ENCODE peak calls at places on chromosomes 11 and 22, in six cellular contexts. One of them, this sample, is unnamed. For H3K4me1, the result is how much of the 10 kb centered on the place peaks cover.

GRCh38 chr11:97739892-97740782 is 1280.6 kb upstream of the CNTN5 start:
- DNase-seq in keratinocyte: no peak
- DNase-seq in gastrocnemius medialis: no peak
- DNase-seq in tibial artery: no peak
- DNase-seq in CD8-positive, alpha-beta memory T cell: no peak
- DNase-seq in endodermal cell: no peak
- DNase-seq in this sample: no peak

GRCh38 chr11:65159005-65159404 is 11.0 kb upstream of the SPDYC start:
- DNase-seq in keratinocyte: no peak
- DNase-seq in CD8-positive, alpha-beta memory T cell: no peak
- DNase-seq in endodermal cell: no peak
- DNase-seq in tibial artery: no peak
- DNase-seq in gastrocnemius medialis: no peak
- DNase-seq in this sample: no peak

GRCh38 chr22:26124991-26125725 is 44.1 kb upstream of the SEZ6L start:
- DNase-seq in endodermal cell: no peak
- DNase-seq in gastrocnemius medialis: no peak
- DNase-seq in tibial artery: no peak
- DNase-seq in CD8-positive, alpha-beta memory T cell: no peak
- DNase-seq in keratinocyte: no peak
- DNase-seq in this sample: no peak

GRCh38 chr11:65014146-65014960 is at the start of gene ARL2:
- DNase-seq in gastrocnemius medialis: peak
- DNase-seq in keratinocyte: no peak
- DNase-seq in tibial artery: peak
- DNase-seq in endodermal cell: no peak
- DNase-seq in CD8-positive, alpha-beta memory T cell: no peak
- DNase-seq in this sample: no peak

GRCh38 chr11:9201372-9202162 is 63.6 kb downstream of the DENND5A start:
- DNase-seq in gastrocnemius medialis: no peak
- DNase-seq in keratinocyte: no peak
- DNase-seq in endodermal cell: no peak
- DNase-seq in CD8-positive, alpha-beta memory T cell: no peak
- DNase-seq in tibial artery: no peak
- DNase-seq in this sample: no peak

GRCh38 chr11:57345555-57346151 is 7.5 kb downstream of the P2RX3 start:
- DNase-seq in tibial artery: peak
- DNase-seq in keratinocyte: no peak
- DNase-seq in CD8-positive, alpha-beta memory T cell: peak
- DNase-seq in gastrocnemius medialis: peak
- DNase-seq in endodermal cell: peak
- DNase-seq in this sample: peak

GRCh38 chr11:67644042-67644441 is 4.5 kb upstream of the TBX10 start:
- DNase-seq in keratinocyte: no peak
- DNase-seq in tibial artery: no peak
- DNase-seq in endodermal cell: peak
- DNase-seq in gastrocnemius medialis: no peak
- DNase-seq in CD8-positive, alpha-beta memory T cell: no peak
- DNase-seq in this sample: no peak

GRCh38 chr22:31520036-31520435 is 23.7 kb downstream of the SFI1 start:
- DNase-seq in tibial artery: no peak
- DNase-seq in gastrocnemius medialis: no peak
- DNase-seq in CD8-positive, alpha-beta memory T cell: no peak
- DNase-seq in endodermal cell: no peak
- DNase-seq in keratinocyte: no peak
- DNase-seq in this sample: no peak

GRCh38 chr11:121766138-121766537 is 313.4 kb upstream of the SORL1-AS1 start:
- DNase-seq in keratinocyte: no peak
- DNase-seq in tibial artery: no peak
- DNase-seq in CD8-positive, alpha-beta memory T cell: no peak
- DNase-seq in gastrocnemius medialis: no peak
- DNase-seq in endodermal cell: no peak
- DNase-seq in this sample: no peak

GRCh38 chr11:128400382-128401203 is 186.8 kb downstream of the ETS1 start:
- DNase-seq in CD8-positive, alpha-beta memory T cell: no peak
- DNase-seq in tibial artery: no peak
- DNase-seq in gastrocnemius medialis: no peak
- DNase-seq in keratinocyte: no peak
- DNase-seq in endodermal cell: no peak
- DNase-seq in this sample: no peak

GRCh38 chr11:45906965-45907591 is at the start of gene FREY1:
- DNase-seq in tibial artery: no peak
- DNase-seq in endodermal cell: no peak
- DNase-seq in keratinocyte: no peak
- DNase-seq in CD8-positive, alpha-beta memory T cell: no peak
- DNase-seq in gastrocnemius medialis: no peak
- DNase-seq in this sample: no peak

GRCh38 chr11:725624-726202 is 19.7 kb downstream of the EPS8L2 start:
- DNase-seq in endodermal cell: peak
- DNase-seq in tibial artery: no peak
- DNase-seq in gastrocnemius medialis: no peak
- DNase-seq in CD8-positive, alpha-beta memory T cell: no peak
- DNase-seq in keratinocyte: no peak
- DNase-seq in this sample: no peak

GRCh38 chr11:1880746-1881441 is 10.8 kb downstream of the PRR33 start:
- DNase-seq in tibial artery: no peak
- DNase-seq in endodermal cell: no peak
- DNase-seq in keratinocyte: no peak
- DNase-seq in gastrocnemius medialis: no peak
- DNase-seq in CD8-positive, alpha-beta memory T cell: no peak
- DNase-seq in this sample: no peak
- H3K4me1 ChIP-seq in tibial artery: under half
- H3K4me1 ChIP-seq in endodermal cell: under half
- H3K4me1 ChIP-seq in keratinocyte: under half
- H3K4me1 ChIP-seq in gastrocnemius medialis: under half
- H3K4me1 ChIP-seq in CD8-positive, alpha-beta memory T cell: under half
- H3K4me1 ChIP-seq in this sample: under half

DNA sequence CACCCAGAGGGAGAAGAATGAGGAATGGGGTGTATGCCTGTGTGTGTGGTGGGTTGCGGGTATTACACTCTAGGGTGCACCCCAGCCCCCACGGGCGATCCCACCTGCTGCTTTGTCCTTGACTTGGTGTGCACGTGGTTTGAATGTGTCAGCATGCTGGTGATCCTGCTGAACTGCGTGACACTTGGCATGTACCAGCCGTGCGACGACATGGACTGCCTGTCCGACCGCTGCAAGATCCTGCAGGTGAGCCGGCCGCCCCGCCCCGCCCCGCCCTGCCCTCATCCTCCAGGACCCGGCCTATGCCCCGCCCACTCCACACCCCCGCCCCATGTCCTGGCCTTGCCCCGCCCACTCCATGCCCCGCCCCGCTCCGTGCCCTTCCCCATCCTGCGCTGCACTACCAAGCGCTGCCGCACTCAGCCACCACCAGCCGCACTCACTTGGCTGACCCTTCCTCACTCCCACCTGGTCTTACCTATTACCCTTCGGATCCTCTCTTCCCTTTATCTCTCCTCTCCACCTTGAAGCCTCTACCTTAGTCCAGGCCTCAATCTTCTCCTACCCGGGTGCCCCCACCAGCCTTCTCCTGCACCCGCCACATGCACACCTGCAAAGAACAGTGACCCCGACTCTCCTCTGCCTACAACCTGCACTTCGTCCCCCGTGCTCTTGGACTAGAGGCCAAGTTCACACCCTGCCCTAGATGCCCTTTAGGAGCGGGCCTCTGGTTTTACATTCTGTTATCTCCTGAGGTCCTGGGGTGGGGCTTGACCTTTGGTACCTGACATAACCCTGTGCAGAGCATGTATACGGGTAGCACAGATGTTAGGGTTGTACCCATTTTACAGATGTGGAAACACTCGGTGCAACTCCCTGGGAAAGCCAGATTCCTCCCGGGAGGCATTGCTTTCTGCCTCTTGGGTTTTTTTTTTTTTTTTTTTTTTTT is 27.7 kb downstream of the CACNA1I start:
- DNase-seq in gastrocnemius medialis: no peak
- DNase-seq in endodermal cell: peak
- DNase-seq in CD8-positive, alpha-beta memory T cell: peak
- DNase-seq in keratinocyte: no peak
- DNase-seq in tibial artery: no peak
- DNase-seq in this sample: peak
- H3K4me3 ChIP-seq in gastrocnemius medialis: no peak
- H3K4me3 ChIP-seq in endodermal cell: no peak
- H3K4me3 ChIP-seq in CD8-positive, alpha-beta memory T cell: no peak
- H3K4me3 ChIP-seq in keratinocyte: no peak
- H3K4me3 ChIP-seq in tibial artery: no peak
- H3K4me3 ChIP-seq in this sample: no peak

GRCh38 chr11:74719011-74719410 is 12.2 kb downstream of the CHRDL2 start:
- DNase-seq in gastrocnemius medialis: no peak
- DNase-seq in endodermal cell: peak
- DNase-seq in CD8-positive, alpha-beta memory T cell: no peak
- DNase-seq in tibial artery: no peak
- DNase-seq in keratinocyte: no peak
- DNase-seq in this sample: no peak

GRCh38 chr11:74717211-74717997 is 13.8 kb downstream of the CHRDL2 start:
- DNase-seq in endodermal cell: peak
- DNase-seq in keratinocyte: no peak
- DNase-seq in gastrocnemius medialis: no peak
- DNase-seq in tibial artery: no peak
- DNase-seq in CD8-positive, alpha-beta memory T cell: no peak
- DNase-seq in this sample: no peak

GRCh38 chr11:74723511-74723910 is 7.7 kb downstream of the CHRDL2 start:
- DNase-seq in gastrocnemius medialis: no peak
- DNase-seq in endodermal cell: no peak
- DNase-seq in keratinocyte: no peak
- DNase-seq in tibial artery: no peak
- DNase-seq in CD8-positive, alpha-beta memory T cell: no peak
- DNase-seq in this sample: no peak

GRCh38 chr11:74721479-74721835 is 9.8 kb downstream of the CHRDL2 start:
- DNase-seq in gastrocnemius medialis: no peak
- DNase-seq in endodermal cell: no peak
- DNase-seq in tibial artery: no peak
- DNase-seq in keratinocyte: no peak
- DNase-seq in CD8-positive, alpha-beta memory T cell: no peak
- DNase-seq in this sample: no peak

DNA sequence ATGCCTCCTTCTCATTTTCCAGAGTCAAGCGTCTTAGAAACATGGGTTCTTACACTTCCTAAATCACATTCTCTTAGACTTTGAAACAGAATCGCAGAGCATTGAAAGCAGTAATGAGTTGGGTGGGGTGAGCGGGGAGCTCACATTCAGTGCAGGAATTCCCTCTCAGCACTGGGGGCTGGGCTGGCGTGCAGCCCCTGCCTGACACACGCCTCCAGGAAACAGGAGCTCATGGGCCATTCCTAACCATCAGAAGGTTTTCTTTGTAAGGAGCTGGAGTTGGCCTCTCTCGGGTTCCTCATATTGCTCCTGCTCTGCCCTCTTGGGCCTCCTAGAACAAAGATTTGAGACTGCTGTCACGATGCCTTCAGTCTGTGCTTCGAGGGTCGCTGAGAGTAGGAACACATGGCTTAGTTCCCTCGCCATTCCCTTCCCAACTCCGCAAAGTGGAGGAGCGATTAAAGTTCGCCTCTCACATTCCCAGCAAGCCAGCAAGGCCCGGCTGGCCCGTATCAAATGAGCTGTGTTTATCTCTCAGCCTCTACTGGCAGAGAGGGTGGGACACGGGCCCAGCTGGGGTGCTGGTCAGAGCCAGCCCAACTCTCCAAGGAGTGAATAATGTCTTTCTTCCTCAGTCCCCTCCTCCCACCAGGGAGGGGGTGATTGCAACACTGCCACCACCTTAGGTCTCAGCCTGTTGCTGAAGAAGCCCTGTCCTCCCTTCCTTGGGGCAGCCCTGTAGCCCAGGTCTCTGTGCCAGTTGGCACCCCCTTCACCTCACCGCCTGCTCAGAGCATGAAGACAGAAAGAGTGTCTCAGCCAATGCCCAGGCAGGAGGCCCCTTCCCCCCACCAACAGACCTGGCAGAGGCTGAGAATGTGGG is 10.4 kb downstream of the CHRDL2 start:
- DNase-seq in keratinocyte: no peak
- DNase-seq in tibial artery: peak
- DNase-seq in gastrocnemius medialis: peak
- DNase-seq in endodermal cell: peak
- DNase-seq in CD8-positive, alpha-beta memory T cell: no peak
- DNase-seq in this sample: peak
- H3K27ac ChIP-seq in keratinocyte: no peak
- H3K27ac ChIP-seq in tibial artery: peak
- H3K27ac ChIP-seq in gastrocnemius medialis: peak
- H3K27ac ChIP-seq in endodermal cell: no peak
- H3K27ac ChIP-seq in CD8-positive, alpha-beta memory T cell: no peak
- H3K27ac ChIP-seq in this sample: no peak

DNA sequence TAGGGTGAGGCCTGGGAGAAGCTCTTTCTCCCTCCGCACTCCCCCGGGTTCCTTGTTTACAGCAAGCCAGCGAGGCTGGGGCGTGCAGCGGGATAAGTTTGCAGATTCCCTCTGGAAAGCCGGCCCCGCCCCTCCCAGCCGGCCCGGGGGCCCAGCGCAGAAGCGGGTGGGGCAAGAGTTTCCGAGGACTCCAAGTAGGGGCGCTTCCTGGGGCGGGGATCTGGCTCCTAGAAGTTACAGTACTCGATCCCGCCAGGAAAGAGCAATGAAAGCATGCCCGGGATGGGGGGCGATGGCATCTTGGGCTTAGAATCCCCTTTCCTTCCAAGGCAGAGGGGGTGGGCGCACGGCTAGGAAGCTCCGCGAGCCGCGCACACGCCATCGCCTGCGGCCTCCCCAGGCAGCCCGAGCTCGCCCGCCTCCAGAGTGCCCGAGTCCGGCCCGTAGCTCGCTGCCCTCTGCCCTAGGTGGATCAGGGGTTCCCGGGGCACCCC is 385 bp downstream of the TST start:
- DNase-seq in tibial artery: peak
- DNase-seq in gastrocnemius medialis: peak
- DNase-seq in CD8-positive, alpha-beta memory T cell: no peak
- DNase-seq in endodermal cell: peak
- DNase-seq in keratinocyte: no peak
- DNase-seq in this sample: peak
- H3K4me1 ChIP-seq in tibial artery: under half
- H3K4me1 ChIP-seq in gastrocnemius medialis: under half
- H3K4me1 ChIP-seq in CD8-positive, alpha-beta memory T cell: under half
- H3K4me1 ChIP-seq in endodermal cell: under half
- H3K4me1 ChIP-seq in keratinocyte: under half
- H3K4me1 ChIP-seq in this sample: under half

DNA sequence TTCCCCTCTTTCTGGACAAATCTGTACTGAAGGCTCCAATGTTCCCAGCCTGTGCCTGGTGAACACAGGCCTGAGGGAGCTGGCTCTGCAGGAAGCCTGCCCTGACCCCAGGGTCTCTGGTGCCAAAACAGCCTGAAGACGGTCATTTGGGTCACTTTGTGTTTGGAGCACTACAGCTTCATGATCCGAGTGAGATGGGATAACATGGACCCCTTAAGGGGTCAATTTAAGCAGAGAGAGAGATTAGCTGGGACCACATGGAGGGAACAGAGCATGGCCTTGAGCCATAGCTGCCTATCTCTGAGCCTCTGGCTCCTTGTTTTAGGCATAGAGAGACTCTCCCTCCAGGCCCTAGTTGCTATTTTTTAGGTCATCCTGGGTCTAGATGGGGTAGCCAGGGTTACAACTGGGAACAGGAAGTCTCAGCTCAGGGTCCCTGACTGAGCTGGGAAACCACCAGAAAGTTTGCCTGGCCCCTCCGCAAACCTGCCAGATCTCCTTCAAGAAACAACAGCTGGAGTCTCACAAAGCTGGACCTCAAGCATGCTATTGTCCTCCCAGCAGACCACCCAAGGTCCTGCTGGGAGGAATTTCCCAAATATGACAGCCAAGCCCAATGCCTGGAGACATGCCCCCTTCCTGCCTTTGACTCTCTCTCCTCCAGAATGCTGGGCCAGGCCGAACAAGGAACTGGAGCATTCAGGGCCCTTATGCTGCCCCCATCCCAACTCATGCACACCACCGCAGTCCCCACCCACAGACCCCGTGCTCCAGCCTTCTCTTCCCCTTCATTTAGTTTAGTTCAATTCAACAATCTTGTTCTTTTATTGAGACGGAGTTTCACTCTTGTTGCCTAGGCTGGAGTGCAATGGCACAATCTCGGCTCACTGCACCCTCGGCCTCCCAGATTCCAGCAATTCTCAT is 4.0 kb downstream of the SLCO2B1 start:
- DNase-seq in tibial artery: no peak
- DNase-seq in CD8-positive, alpha-beta memory T cell: no peak
- DNase-seq in endodermal cell: no peak
- DNase-seq in gastrocnemius medialis: no peak
- DNase-seq in keratinocyte: no peak
- DNase-seq in this sample: no peak
- H3K4me3 ChIP-seq in tibial artery: peak
- H3K4me3 ChIP-seq in CD8-positive, alpha-beta memory T cell: no peak
- H3K4me3 ChIP-seq in endodermal cell: no peak
- H3K4me3 ChIP-seq in gastrocnemius medialis: no peak
- H3K4me3 ChIP-seq in keratinocyte: no peak
- H3K4me3 ChIP-seq in this sample: peak